ENCODE peak calls at places on chromosomes 2 and 18, in four cellular contexts. R is body of pancreas, W is HCT116, G is ovary. B is an unnamed sample.

GRCh38 chr2:237389831-237390230 is 24.1 kb downstream of the COL6A3 start:
- DNase-seq in R (no peak), W (no peak), G (no peak), B (no peak)

GRCh38 chr2:41998789-41999470 is 48.9 kb upstream of the PKDCC start:
- DNase-seq in R (no peak), W (no peak), G (peak; percentile 59), B (peak; percentile 53)

GRCh38 chr2:197998702-197999101 is 194.3 kb downstream of the PLCL1 start:
- DNase-seq in R (no peak), W (no peak), G (no peak), B (no peak)

GRCh38 chr18:25327631-25328030 is 24.3 kb downstream of the ZNF521 start:
- DNase-seq in R (no peak), W (no peak), G (no peak), B (no peak)

GRCh38 chr18:75172299-75173124 is 36.4 kb downstream of the PTGR3 start:
- DNase-seq in R (no peak), W (no peak), G (no peak), B (no peak)

GRCh38 chr2:197613509-197613987 is 61.8 kb downstream of the RFTN2 start:
- DNase-seq in R (no peak), W (no peak), G (no peak), B (no peak)

GRCh38 chr2:141522702-141523101 is 608.1 kb downstream of the LRP1B start:
- DNase-seq in R (no peak), W (no peak), G (no peak), B (no peak)

GRCh38 chr2:197620113-197620512 is 55.3 kb downstream of the RFTN2 start:
- DNase-seq in R (no peak), W (no peak), G (no peak), B (no peak)

GRCh38 chr2:145431181-145431951 is 911.4 kb upstream of the ZEB2 start:
- DNase-seq in R (peak; percentile 82), W (no peak), G (no peak), B (no peak)

GRCh38 chr2:178863856-178864620 is 56.8 kb upstream of the TTN start:
- DNase-seq in R (peak; percentile 68), W (no peak), G (peak; percentile 42), B (peak; percentile 45)

GRCh38 chr18:48376406-48376805 is 32.8 kb downstream of the ZBTB7C start:
- DNase-seq in R (no peak), W (no peak), G (no peak), B (no peak)

GRCh38 chr2:157487271-157487610 is 43.4 kb upstream of the CYTIP start:
- DNase-seq in R (no peak), W (no peak), G (no peak), B (no peak)

GRCh38 chr2:181953773-181954537 is 31.7 kb upstream of the PPP1R1C start:
- DNase-seq in R (peak; percentile 79), W (peak; percentile 83), G (peak; percentile 44), B (peak; percentile 26)

GRCh38 chr2:218022851-218023530 is 20.2 kb upstream of the TNS1 start:
- DNase-seq in R (no peak), W (no peak), G (peak; percentile 22), B (peak; percentile 12)

GRCh38 chr2:127721978-127722355 is 20.7 kb downstream of the SFT2D3 start:
- DNase-seq in R (no peak), W (no peak), G (no peak), B (no peak)

GRCh38 chr2:119206201-119206600 is 17.4 kb upstream of the STEAP3 start:
- DNase-seq in R (no peak), W (no peak), G (no peak), B (no peak)

GRCh38 chr2:241844066-241844728 is 14.5 kb downstream of the PDCD1 start:
- DNase-seq in R (peak; percentile 72), W (peak; percentile 32), G (peak; percentile 79), B (peak; percentile 62)

GRCh38 chr2:241846406-241846805 is 12.3 kb downstream of the PDCD1 start:
- DNase-seq in R (no peak), W (no peak), G (no peak), B (no peak)

GRCh38 chr2:241843321-241844065 is 15.2 kb downstream of the PDCD1 start:
- DNase-seq in R (no peak), W (no peak), G (no peak), B (no peak)

GRCh38 chr2:241842620-241843211 is 16.0 kb downstream of the PDCD1 start:
- DNase-seq in R (peak; percentile 29), W (no peak), G (no peak), B (peak; percentile 32)

GRCh38 chr2:241844831-241845578 is 13.7 kb downstream of the PDCD1 start:
- DNase-seq in R (no peak), W (no peak), G (peak; percentile 40), B (peak; percentile 16)
- H3K4me1 ChIP-seq in R (peaks cover 11% of the 10 kb centered on the region), W (peaks cover 10% of the 10 kb centered on the region), G (peaks cover 2% of the 10 kb centered on the region), B (peaks cover 5% of the 10 kb centered on the region)

GRCh38 chr18:10953672-10954071 is 195.7 kb downstream of the PIEZO2 start:
- DNase-seq in R (no peak), W (no peak), G (no peak), B (no peak)
- TF ChIP-seq POLR2A in R (no peak), W (no peak), G (no peak), B (no peak)

GRCh38 chr2:30253873-30254691 is 22.7 kb downstream of the LBH start:
- DNase-seq in R (no peak), W (no peak), G (no peak), B (no peak)
- H3K4me1 ChIP-seq in R (peaks cover 62% of the 10 kb centered on the region), W (no peaks in the 10 kb centered on the region), G (peaks cover 18% of the 10 kb centered on the region), B (peaks cover 8% of the 10 kb centered on the region)

GRCh38 chr2:45836316-45836715 is 184.8 kb downstream of the PRKCE start:
- DNase-seq in R (no peak), W (no peak), G (no peak), B (no peak)

GRCh38 chr2:45833301-45833967 is 182.0 kb downstream of the PRKCE start:
- DNase-seq in R (no peak), W (no peak), G (no peak), B (no peak)

GRCh38 chr2:45834372-45834771 is 182.9 kb downstream of the PRKCE start:
- DNase-seq in R (no peak), W (no peak), G (no peak), B (no peak)

GRCh38 chr2:45834858-45835257 is 183.4 kb downstream of the PRKCE start:
- DNase-seq in R (no peak), W (no peak), G (no peak), B (no peak)

GRCh38 chr2:45833968-45834344 is 182.5 kb downstream of the PRKCE start:
- DNase-seq in R (no peak), W (no peak), G (no peak), B (no peak)
- TF ChIP-seq POLR2A in R (no peak), W (no peak), G (no peak), B (no peak)

GRCh38 chr18:22063077-22063476 is 106.3 kb upstream of the GATA6 start:
- DNase-seq in R (no peak), W (no peak), G (no peak), B (no peak)
- H3K4me1 ChIP-seq in R (peaks cover 44% of the 10 kb centered on the region), W (no peaks in the 10 kb centered on the region), G (no peaks in the 10 kb centered on the region), B (no peaks in the 10 kb centered on the region)

GRCh38 chr2:95121150-95121494 is 486 bp downstream of the MRPS5 start:
- DNase-seq in R (no peak), W (no peak), G (no peak), B (peak; percentile 15)

GRCh38 chr2:95122197-95122551 is 566 bp upstream of the MRPS5 start:
- DNase-seq in R (no peak), W (no peak), G (no peak), B (no peak)

GRCh38 chr2:95121495-95122196 is at the start of gene MRPS5:
- DNase-seq in R (peak; percentile 89), W (peak; percentile 34), G (peak; percentile 92), B (peak; percentile 89)
- TF ChIP-seq POLR2A in R (peak; percentile 72), W (peak; percentile 59), G (peak; percentile 62), B (peak; percentile 44)

B was measured in uterus.